ENCODE peak calls at places on chromosomes 16 and 17, in five cellular contexts. K, W, Y, P and D are unnamed samples.

GRCh38 chr17:35002876-35003551 is 22.7 kb downstream of the LIG3 start:
- DNase-seq in P (no peak), K (no peak), W (no peak), Y (no peak), D (no peak)

GRCh38 chr17:57667461-57667923 is 77.6 kb downstream of the CCDC182 start:
- DNase-seq in Y (no peak), P (no peak), W (no peak), K (no peak), D (peak)

GRCh38 chr16:53732296-53732929 is 28.5 kb downstream of the FTO start:
- DNase-seq in K (peak), Y (no peak), P (no peak), W (no peak), D (no peak)

GRCh38 chr16:13866073-13866472 is 53.9 kb upstream of the ERCC4 start:
- DNase-seq in Y (no peak), W (peak), K (peak), P (peak), D (peak)

GRCh38 chr17:67293251-67294203 is 48.5 kb upstream of the HELZ start:
- DNase-seq in W (peak), Y (peak), P (peak), K (peak), D (peak)

GRCh38 chr16:87149051-87149450 is 168.1 kb downstream of the C16orf95 start:
- DNase-seq in W (no peak), P (no peak), Y (no peak), K (no peak), D (no peak)

GRCh38 chr16:66069576-66069975 is 296.9 kb upstream of the CDH5 start:
- DNase-seq in W (no peak), K (no peak), Y (no peak), P (no peak), D (no peak)

GRCh38 chr16:57341441-57342303 is 16.9 kb upstream of the CCL22 start:
- DNase-seq in W (no peak), K (peak), Y (no peak), P (no peak), D (no peak)

GRCh38 chr17:62672957-62673356 is 45.5 kb downstream of the MRC2 start:
- DNase-seq in W (no peak), Y (no peak), K (no peak), P (no peak), D (no peak)

GRCh38 chr17:78324391-78325075 is 35.3 kb downstream of the SOCS3 start:
- DNase-seq in P (no peak), Y (no peak), K (peak), W (no peak), D (peak)

GRCh38 chr16:85234310-85235235 is 122.3 kb upstream of the CIBAR2 start:
- DNase-seq in K (peak), W (peak), P (peak), Y (no peak), D (peak)

GRCh38 chr17:65518256-65518655 is 43.2 kb downstream of the AXIN2 start:
- DNase-seq in P (no peak), K (no peak), Y (no peak), W (no peak), D (no peak)

GRCh38 chr17:39652635-39653315 is 12.4 kb upstream of the TCAP start:
- DNase-seq in P (peak), Y (no peak), K (no peak), W (no peak), D (no peak)

GRCh38 chr17:27609606-27610303 is 21.2 kb upstream of the LGALS9 start:
- DNase-seq in W (no peak), K (peak), P (peak), Y (no peak), D (no peak)

GRCh38 chr17:1216209-1216937 is 36.6 kb upstream of the ABR start:
- DNase-seq in P (no peak), K (no peak), Y (no peak), W (no peak), D (no peak)
- TF ChIP-seq KDM1A in P (no peak), K (no peak), Y (no peak), W (no peak), D (no peak)

GRCh38 chr17:7969434-7969833 is 33.0 kb upstream of the GUCY2D start:
- DNase-seq in Y (no peak), P (no peak), K (no peak), W (no peak), D (no peak)
- TF ChIP-seq KDM1A in Y (no peak), P (no peak), K (no peak), W (no peak), D (no peak)

DNA sequence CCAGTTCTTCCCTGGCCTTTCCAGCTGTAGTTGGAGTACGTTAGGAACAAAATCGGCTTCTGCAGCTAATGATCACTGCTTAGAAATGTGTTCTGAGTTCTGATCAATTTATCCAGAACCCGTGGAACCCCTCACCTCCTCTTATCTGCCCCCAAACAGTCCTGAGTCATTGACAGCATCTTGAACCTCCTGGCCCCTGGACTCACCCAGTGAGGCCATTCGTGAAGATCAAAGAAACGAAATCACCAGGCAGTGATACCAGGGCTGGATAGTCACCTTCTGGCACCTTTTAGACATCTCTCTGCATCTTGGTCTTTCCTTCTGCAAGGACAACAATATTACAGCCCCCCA is 17.0 kb upstream of the EXOC7 start:
- DNase-seq in P (no peak), K (no peak), Y (no peak), W (peak), D (no peak)
- TF ChIP-seq KDM1A in P (no peak), K (no peak), Y (no peak), W (no peak), D (no peak)

GRCh38 chr16:4572715-4573114 is 16.6 kb downstream of the C16orf96 start:
- DNase-seq in K (no peak), W (peak), Y (no peak), P (no peak), D (no peak)
- TF ChIP-seq KDM1A in K (no peak), W (no peak), Y (no peak), P (no peak), D (no peak)

DNA sequence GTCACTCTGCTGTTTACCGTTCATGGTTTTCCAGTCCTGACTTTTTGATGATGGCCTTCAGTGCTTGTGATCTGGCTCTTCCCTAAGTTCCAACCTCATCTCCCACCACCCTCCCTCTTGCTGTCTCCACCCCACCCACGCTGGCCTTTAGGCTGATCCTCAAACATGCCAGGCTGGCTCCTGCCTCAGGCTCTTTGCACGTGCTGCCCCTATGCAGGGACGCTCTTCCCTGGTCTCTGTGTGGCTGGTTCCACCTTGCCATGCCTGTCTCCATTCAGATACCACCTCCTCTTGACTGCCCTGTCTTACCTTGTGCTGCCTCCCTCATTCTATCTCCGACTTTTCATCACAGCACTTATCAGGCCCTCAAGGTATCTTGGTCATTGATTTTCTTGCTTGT is 228.8 kb downstream of the SNX29 start:
- DNase-seq in K (no peak), W (no peak), Y (no peak), P (no peak), D (no peak)
- TF ChIP-seq KDM1A in K (no peak), W (no peak), Y (no peak), P (no peak), D (no peak)

GRCh38 chr17:82737981-82738877 is 2.8 kb downstream of the FN3K start:
- DNase-seq in Y (no peak), P (peak), W (peak), K (no peak), D (no peak)

GRCh38 chr17:82736511-82737185 is 1.2 kb downstream of the FN3K start:
- DNase-seq in P (no peak), W (no peak), K (no peak), Y (no peak), D (no peak)

GRCh38 chr17:82732118-82732743 is 3.2 kb upstream of the FN3K start:
- DNase-seq in K (no peak), P (no peak), Y (no peak), W (no peak), D (no peak)

GRCh38 chr17:82729479-82730260 is 5.7 kb upstream of the FN3K start:
- DNase-seq in Y (no peak), P (no peak), K (no peak), W (no peak), D (no peak)

DNA sequence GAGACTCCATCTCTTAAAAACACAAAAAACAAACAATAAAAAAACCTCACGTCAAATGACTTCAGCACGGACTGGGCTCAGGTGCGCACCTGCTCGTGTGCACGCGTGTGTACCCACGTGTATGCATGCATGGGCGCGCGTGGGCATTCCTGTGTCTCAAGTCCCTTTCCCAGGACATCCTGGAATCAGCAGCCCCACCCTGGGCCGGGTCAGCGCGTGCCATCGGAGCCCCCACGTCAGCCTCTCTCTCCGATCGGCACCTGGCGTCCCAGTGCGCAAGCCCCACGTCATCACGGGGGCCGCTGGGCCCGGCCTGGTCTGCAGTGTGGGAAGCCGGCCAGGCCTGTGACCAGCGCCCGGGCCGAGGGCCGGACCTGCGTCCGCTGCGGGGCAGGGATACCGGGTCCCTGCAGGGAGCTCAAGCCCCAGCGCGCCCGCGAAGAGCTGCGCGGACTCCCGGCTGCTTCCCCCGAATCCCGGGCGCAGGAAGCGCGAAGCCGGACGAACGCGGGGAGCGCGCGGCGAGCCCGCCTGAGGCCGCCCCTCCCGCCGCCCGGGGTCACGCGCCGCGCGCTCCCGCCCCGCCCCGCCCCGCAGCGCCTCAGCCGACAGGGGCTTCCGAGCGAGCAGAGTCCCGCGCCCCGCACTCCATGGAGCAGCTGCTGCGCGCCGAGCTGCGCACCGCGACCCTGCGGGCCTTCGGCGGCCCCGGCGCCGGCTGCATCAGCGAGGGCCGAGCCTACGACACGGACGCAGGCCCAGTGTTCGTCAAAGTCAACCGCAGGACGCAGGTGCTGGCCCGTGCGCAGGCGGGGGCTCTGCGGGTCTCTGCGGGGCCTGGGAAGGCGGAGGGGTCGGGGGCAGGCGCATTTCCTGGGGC is at the start of gene FN3K:
- DNase-seq in W (peak), P (peak), K (peak), Y (no peak), D (peak)
- TF ChIP-seq KDM1A in W (no peak), P (no peak), K (no peak), Y (no peak), D (no peak)

GRCh38 chr17:49053171-49053829 is 56.1 kb downstream of the IGF2BP1 start:
- DNase-seq in W (no peak), P (no peak), Y (no peak), K (no peak), D (peak)
- TF ChIP-seq KDM1A in W (no peak), P (no peak), Y (no peak), K (no peak), D (no peak)